ENCODE peak calls at places on chromosomes 2 and 18, in four cellular contexts. One of them, this sample, is unnamed.

GRCh38 chr2:175698076-175698475 is 304.0 kb downstream of the LNPK start:
- DNase-seq in osteoblast: no peak
- DNase-seq in cardiac muscle cell: no peak
- DNase-seq in spleen: no peak
- DNase-seq in this sample: no peak

GRCh38 chr2:150133623-150134022 is 353.8 kb downstream of the RND3 start:
- DNase-seq in osteoblast: peak; percentile 32
- DNase-seq in cardiac muscle cell: no peak
- DNase-seq in spleen: no peak
- DNase-seq in this sample: peak; percentile 97

GRCh38 chr18:59303656-59304055 is 14.8 kb downstream of the CPLX4 start:
- DNase-seq in osteoblast: no peak
- DNase-seq in cardiac muscle cell: no peak
- DNase-seq in spleen: no peak
- DNase-seq in this sample: no peak

GRCh38 chr2:193837368-193837767 is 1642.6 kb upstream of the TMEFF2 start:
- DNase-seq in osteoblast: peak; percentile 27
- DNase-seq in cardiac muscle cell: no peak
- DNase-seq in spleen: no peak
- DNase-seq in this sample: peak; percentile 38

GRCh38 chr2:43273477-43273876 is 47.1 kb upstream of the ZFP36L2 start:
- DNase-seq in osteoblast: no peak
- DNase-seq in cardiac muscle cell: peak; percentile 28
- DNase-seq in spleen: no peak
- DNase-seq in this sample: peak; percentile 43

GRCh38 chr2:112960230-112960825 is 17.5 kb upstream of the IL36G start:
- DNase-seq in osteoblast: no peak
- DNase-seq in cardiac muscle cell: no peak
- DNase-seq in spleen: no peak
- DNase-seq in this sample: no peak

GRCh38 chr2:213021971-213022899 is 129.2 kb downstream of the IKZF2 start:
- DNase-seq in osteoblast: peak; percentile 77
- DNase-seq in cardiac muscle cell: no peak
- DNase-seq in spleen: no peak
- DNase-seq in this sample: peak; percentile 88

GRCh38 chr18:40440088-40440487 is 1514.9 kb upstream of the PIK3C3 start:
- DNase-seq in osteoblast: no peak
- DNase-seq in cardiac muscle cell: no peak
- DNase-seq in spleen: no peak
- DNase-seq in this sample: no peak

GRCh38 chr2:16617282-16618266 is 48.1 kb downstream of the CYRIA start:
- DNase-seq in osteoblast: peak; percentile 54
- DNase-seq in cardiac muscle cell: peak; percentile 51
- DNase-seq in spleen: no peak
- DNase-seq in this sample: no peak

GRCh38 chr2:33015421-33016142 is 68.8 kb downstream of the LTBP1 start:
- DNase-seq in osteoblast: peak; percentile 63
- DNase-seq in cardiac muscle cell: peak; percentile 65
- DNase-seq in spleen: no peak
- DNase-seq in this sample: peak; percentile 60

GRCh38 chr2:70431948-70432347 is 121.7 kb downstream of the TGFA start:
- DNase-seq in osteoblast: no peak
- DNase-seq in cardiac muscle cell: no peak
- DNase-seq in spleen: no peak
- DNase-seq in this sample: no peak

GRCh38 chr2:54569745-54570296 is 113.7 kb downstream of the SPTBN1 start:
- DNase-seq in osteoblast: no peak
- DNase-seq in cardiac muscle cell: no peak
- DNase-seq in spleen: no peak
- DNase-seq in this sample: no peak

GRCh38 chr2:97662386-97662894 is 1.4 kb downstream of the ACTR1B start:
- DNase-seq in osteoblast: no peak
- DNase-seq in cardiac muscle cell: no peak
- DNase-seq in spleen: peak; percentile 80
- DNase-seq in this sample: no peak

GRCh38 chr2:173972636-173973035 is 7.5 kb upstream of the SP3 start:
- DNase-seq in osteoblast: no peak
- DNase-seq in cardiac muscle cell: no peak
- DNase-seq in spleen: no peak
- DNase-seq in this sample: peak; percentile 58

GRCh38 chr2:239288951-239289481 is 111.8 kb downstream of the HDAC4 start:
- DNase-seq in osteoblast: peak; percentile 74
- DNase-seq in cardiac muscle cell: peak; percentile 47
- DNase-seq in spleen: peak; percentile 74
- DNase-seq in this sample: no peak

GRCh38 chr2:150090031-150090430 is 397.4 kb downstream of the RND3 start:
- DNase-seq in osteoblast: no peak
- DNase-seq in cardiac muscle cell: peak; percentile 36
- DNase-seq in spleen: no peak
- DNase-seq in this sample: no peak

GRCh38 chr18:78362198-78362597 is 617.4 kb upstream of the SALL3 start:
- DNase-seq in osteoblast: no peak
- DNase-seq in cardiac muscle cell: no peak
- DNase-seq in spleen: no peak
- DNase-seq in this sample: no peak

GRCh38 chr2:107132746-107133145 is 246.8 kb upstream of the ST6GAL2 start:
- DNase-seq in osteoblast: no peak
- DNase-seq in cardiac muscle cell: no peak
- DNase-seq in spleen: no peak
- DNase-seq in this sample: no peak

GRCh38 chr18:11019295-11019694 is 130.1 kb downstream of the PIEZO2 start:
- DNase-seq in osteoblast: no peak
- DNase-seq in cardiac muscle cell: no peak
- DNase-seq in spleen: no peak
- DNase-seq in this sample: no peak

GRCh38 chr2:153478289-153479261 is at the start of gene RPRM:
- DNase-seq in osteoblast: peak; percentile 91
- DNase-seq in cardiac muscle cell: peak; percentile 87
- DNase-seq in spleen: peak; percentile 90
- DNase-seq in this sample: peak; percentile 29

GRCh38 chr2:10238991-10239485 is 63.7 kb upstream of the HPCAL1 start:
- DNase-seq in osteoblast: peak; percentile 55
- DNase-seq in cardiac muscle cell: no peak
- DNase-seq in spleen: peak; percentile 51
- DNase-seq in this sample: no peak

GRCh38 chr2:8685697-8686358 is 4.0 kb downstream of the ID2 start:
- DNase-seq in osteoblast: peak; percentile 95
- DNase-seq in cardiac muscle cell: peak; percentile 85
- DNase-seq in spleen: peak; percentile 96
- DNase-seq in this sample: no peak

GRCh38 chr2:187552959-187553681 is 1.1 kb downstream of the TFPI start:
- DNase-seq in osteoblast: no peak
- DNase-seq in cardiac muscle cell: no peak
- DNase-seq in spleen: no peak
- DNase-seq in this sample: peak; percentile 77

GRCh38 chr2:203934006-203934632 is 2.4 kb upstream of the ICOS start:
- DNase-seq in osteoblast: no peak
- DNase-seq in cardiac muscle cell: no peak
- DNase-seq in spleen: no peak
- DNase-seq in this sample: no peak

GRCh38 chr18:48134609-48135008 is 204.2 kb upstream of the SMAD2 start:
- DNase-seq in osteoblast: peak; percentile 86
- DNase-seq in cardiac muscle cell: no peak
- DNase-seq in spleen: peak; percentile 44
- DNase-seq in this sample: no peak

GRCh38 chr2:120971866-120972265 is 236.2 kb downstream of the GLI2 start:
- DNase-seq in osteoblast: no peak
- DNase-seq in cardiac muscle cell: no peak
- DNase-seq in spleen: no peak
- DNase-seq in this sample: no peak

GRCh38 chr2:120973196-120973595 is 237.5 kb downstream of the GLI2 start:
- DNase-seq in osteoblast: no peak
- DNase-seq in cardiac muscle cell: no peak
- DNase-seq in spleen: no peak
- DNase-seq in this sample: no peak

GRCh38 chr2:120969613-120970355 is 234.1 kb downstream of the GLI2 start:
- DNase-seq in osteoblast: no peak
- DNase-seq in cardiac muscle cell: no peak
- DNase-seq in spleen: no peak
- DNase-seq in this sample: no peak

GRCh38 chr2:120974950-120975349 is 239.3 kb downstream of the GLI2 start:
- DNase-seq in osteoblast: no peak
- DNase-seq in cardiac muscle cell: no peak
- DNase-seq in spleen: no peak
- DNase-seq in this sample: no peak

DNA sequence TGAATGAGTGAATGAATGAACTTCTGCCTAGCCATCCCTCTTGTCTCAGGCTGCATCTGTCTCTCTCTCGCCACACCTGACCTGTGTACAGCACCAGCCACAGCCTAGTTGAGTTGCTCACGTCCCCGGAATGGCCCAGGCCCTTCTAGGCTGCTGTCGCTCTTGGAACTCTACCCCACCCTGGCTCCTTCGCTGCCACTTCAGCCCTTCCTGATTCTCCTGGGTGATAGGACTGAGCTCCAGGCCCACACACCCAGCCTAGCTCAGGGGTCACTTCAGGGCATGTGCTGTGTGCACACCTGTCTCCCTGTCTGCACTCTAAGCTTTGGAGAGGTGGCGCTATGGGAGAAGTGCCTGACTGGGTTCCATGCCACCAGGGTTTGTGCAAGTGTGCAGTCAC is 236.6 kb downstream of the GLI2 start:
- DNase-seq in osteoblast: no peak
- DNase-seq in cardiac muscle cell: no peak
- DNase-seq in spleen: no peak
- DNase-seq in this sample: no peak
- H3K36me3 ChIP-seq in osteoblast: peaks cover 86% of the 10 kb centered on the region
- H3K36me3 ChIP-seq in cardiac muscle cell: no peaks in the 10 kb centered on the region
- H3K36me3 ChIP-seq in spleen: no peaks in the 10 kb centered on the region
- H3K36me3 ChIP-seq in this sample: peaks cover 33% of the 10 kb centered on the region

GRCh38 chr2:196171248-196171871 is at the start of gene STK17B:
- DNase-seq in osteoblast: peak; percentile 99
- DNase-seq in cardiac muscle cell: peak; percentile 97
- DNase-seq in spleen: peak; percentile 99
- DNase-seq in this sample: peak; percentile 83
- TF ChIP-seq CTCF in osteoblast: no peak
- TF ChIP-seq CTCF in cardiac muscle cell: peak; percentile 22
- TF ChIP-seq CTCF in spleen: no peak
- TF ChIP-seq CTCF in this sample: no peak

DNA sequence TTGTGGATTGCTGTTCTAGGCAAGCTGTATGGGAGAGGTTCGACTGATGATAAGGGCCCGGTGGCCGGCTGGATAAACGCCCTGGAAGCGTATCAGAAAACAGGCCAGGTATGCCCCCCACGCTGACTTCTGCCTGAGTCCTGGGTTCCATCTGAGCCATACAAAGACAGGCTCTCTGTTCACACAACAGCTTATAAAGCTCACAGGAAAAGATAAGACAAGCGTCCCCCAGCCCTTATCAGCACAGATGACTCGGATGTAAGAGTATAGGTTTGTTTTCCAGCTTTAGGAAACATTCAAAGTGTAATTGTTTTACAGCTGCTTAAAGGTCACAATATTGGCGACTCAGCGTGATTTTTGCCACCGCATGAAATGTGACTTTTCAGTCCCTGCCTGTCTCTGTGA is 12.7 kb downstream of the CNDP2 start:
- DNase-seq in osteoblast: no peak
- DNase-seq in cardiac muscle cell: peak; percentile 6
- DNase-seq in spleen: peak; percentile 53
- DNase-seq in this sample: no peak
- H3K36me3 ChIP-seq in osteoblast: peaks cover 34% of the 10 kb centered on the region
- H3K36me3 ChIP-seq in cardiac muscle cell: peaks cover 20% of the 10 kb centered on the region
- H3K36me3 ChIP-seq in spleen: peaks cover 100% of the 10 kb centered on the region
- H3K36me3 ChIP-seq in this sample: peaks cover 20% of the 10 kb centered on the region

DNA sequence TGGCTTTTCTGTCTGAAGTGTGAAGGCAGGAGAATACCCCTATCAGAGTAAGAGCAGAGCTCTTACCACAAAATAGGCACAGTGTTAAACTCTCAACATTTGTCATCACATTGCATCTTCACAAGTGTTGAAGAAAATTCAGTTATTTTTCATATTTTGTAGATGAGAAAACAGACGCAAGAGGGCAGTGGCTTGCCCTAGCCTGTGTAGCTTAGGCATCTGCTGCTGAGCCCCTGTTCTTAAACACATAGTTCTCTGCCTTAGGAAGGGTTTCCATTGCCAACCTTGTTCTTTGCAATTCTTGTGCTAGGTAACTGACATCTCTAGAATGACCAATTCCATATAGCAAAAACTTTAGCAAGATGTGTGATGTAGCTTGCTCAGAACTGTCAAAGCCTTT is 112.7 kb upstream of the RMDN2 start:
- DNase-seq in osteoblast: no peak
- DNase-seq in cardiac muscle cell: no peak
- DNase-seq in spleen: no peak
- DNase-seq in this sample: no peak
- TF ChIP-seq CTCF in osteoblast: peak; percentile 31
- TF ChIP-seq CTCF in cardiac muscle cell: peak; percentile 22
- TF ChIP-seq CTCF in spleen: no peak
- TF ChIP-seq CTCF in this sample: no peak

This sample was measured in astrocyte.